ENCODE peak calls at places on chromosome 10, in five cellular contexts. C is IMR-90, E is MM.1S, U is neural progenitor cell, M is A549. Y is an unnamed sample.

GRCh38 chr10:81570878-81571794 is 303.9 kb upstream of the NRG3 start:
- DNase-seq in U (no peak), M (no peak), E (no peak), C (no peak), Y (no peak)

GRCh38 chr10:61411651-61412050 is 41.5 kb downstream of the TMEM26 start:
- DNase-seq in U (no peak), C (no peak), E (no peak), M (no peak), Y (no peak)

GRCh38 chr10:77905086-77905735 is 21.3 kb downstream of the DLG5 start:
- DNase-seq in C (no peak), M (no peak), U (no peak), E (no peak), Y (no peak)

GRCh38 chr10:7696545-7696944 is 6.6 kb upstream of the ITIH2 start:
- DNase-seq in C (no peak), E (no peak), M (peak; percentile 35), U (no peak), Y (no peak)

GRCh38 chr10:123888751-123889150 is 2.9 kb downstream of the CPXM2 start:
- DNase-seq in C (no peak), M (no peak), E (no peak), U (no peak), Y (no peak)

GRCh38 chr10:71409516-71410104 is 12.9 kb downstream of the CDH23 start:
- DNase-seq in U (no peak), E (no peak), M (no peak), C (no peak), Y (no peak)

GRCh38 chr10:102227050-102227449 is 951 bp downstream of the ELOVL3 start:
- DNase-seq in E (no peak), C (peak; percentile 49), M (no peak), U (no peak), Y (no peak)

GRCh38 chr10:116775488-116776400 is 33.4 kb upstream of the HSPA12A start:
- DNase-seq in U (no peak), M (no peak), E (no peak), C (no peak), Y (no peak)

GRCh38 chr10:119020627-119020946 is 8.9 kb upstream of the NANOS1 start:
- DNase-seq in M (no peak), U (no peak), C (peak; percentile 24), E (no peak), Y (no peak)

GRCh38 chr10:103262229-103262628 is 14.7 kb upstream of the INA start:
- DNase-seq in M (peak; percentile 41), E (no peak), U (no peak), C (no peak), Y (no peak)

GRCh38 chr10:99497343-99498025 is 35.3 kb upstream of the NKX2-3 start:
- DNase-seq in U (no peak), E (no peak), M (no peak), C (no peak), Y (no peak)

GRCh38 chr10:5668429-5668828 is 2.0 kb upstream of the ASB13 start:
- DNase-seq in M (no peak), C (no peak), U (no peak), E (no peak), Y (no peak)

GRCh38 chr10:104036518-104037260 is 49.0 kb downstream of the COL17A1 start:
- DNase-seq in C (no peak), M (no peak), U (no peak), E (no peak), Y (no peak)

GRCh38 chr10:71312840-71313789 is 5.9 kb upstream of the SLC29A3 start:
- DNase-seq in E (no peak), M (no peak), U (no peak), C (peak; percentile 60), Y (no peak)

GRCh38 chr10:69968830-69969229 is 83.8 kb upstream of the MACROH2A2 start:
- DNase-seq in E (no peak), M (peak; percentile 38), U (peak; percentile 63), C (peak; percentile 33), Y (no peak)

GRCh38 chr10:47340613-47341170 is 7.5 kb upstream of the RBP3 start:
- DNase-seq in M (peak; percentile 67), E (peak; percentile 46), U (peak; percentile 49), C (peak; percentile 60), Y (peak; percentile 70)

GRCh38 chr10:132939957-132940790 is 2.2 kb downstream of the CFAP46 start:
- DNase-seq in C (peak; percentile 47), U (peak; percentile 73), M (peak; percentile 62), E (no peak), Y (no peak)

GRCh38 chr10:78448470-78448869 is 414.8 kb downstream of the RPS24 start:
- DNase-seq in U (no peak), M (no peak), E (no peak), C (no peak), Y (no peak)

GRCh38 chr10:60444494-60445064 is 54.9 kb upstream of the ANK3 start:
- DNase-seq in E (peak; percentile 31), M (peak; percentile 43), C (peak; percentile 63), U (peak; percentile 12), Y (no peak)

GRCh38 chr10:121684276-121684675 is 86.0 kb upstream of the FGFR2 start:
- DNase-seq in U (no peak), M (no peak), E (no peak), C (no peak), Y (no peak)

GRCh38 chr10:8365935-8366911 is 311.7 kb downstream of the GATA3 start:
- DNase-seq in C (peak; percentile 81), M (peak; percentile 99), E (peak; percentile 58), U (no peak), Y (peak; percentile 69)

GRCh38 chr10:122128357-122128756 is 139.4 kb downstream of the TACC2 start:
- DNase-seq in E (no peak), C (peak; percentile 44), U (no peak), M (no peak), Y (no peak)

GRCh38 chr10:12241810-12242529 is 46.0 kb downstream of the CDC123 start:
- DNase-seq in U (no peak), C (peak; percentile 53), M (no peak), E (no peak), Y (no peak)

GRCh38 chr10:101018600-101019439 is 12.1 kb downstream of the PDZD7 start:
- DNase-seq in E (peak; percentile 68), U (peak; percentile 93), C (peak; percentile 77), M (peak; percentile 82), Y (peak; percentile 56)

GRCh38 chr10:76811430-76811829 is 826.2 kb downstream of the KCNMA1 start:
- DNase-seq in U (no peak), M (no peak), E (no peak), C (no peak), Y (no peak)

GRCh38 chr10:6212266-6212640 is 9.5 kb downstream of the PFKFB3 start:
- DNase-seq in E (no peak), M (no peak), U (no peak), C (no peak), Y (no peak)

GRCh38 chr10:73956476-73957338 is 41.2 kb upstream of the VCL start:
- DNase-seq in U (no peak), M (no peak), E (peak; percentile 61), C (peak; percentile 62), Y (peak; percentile 41)

GRCh38 chr10:101818958-101819633 is 852 bp upstream of the OGA start:
- DNase-seq in E (peak; percentile 74), C (no peak), M (no peak), U (peak; percentile 65), Y (no peak)

GRCh38 chr10:71014021-71014782 is 125.8 kb upstream of the PCBD1 start:
- DNase-seq in C (no peak), E (no peak), M (no peak), U (no peak), Y (no peak)

GRCh38 chr10:119029613-119030420 is at the start of gene NANOS1:
- DNase-seq in C (peak; percentile 21), U (peak; percentile 75), E (peak; percentile 46), M (peak; percentile 40), Y (peak; percentile 68)

GRCh38 chr10:66931340-66931948 is 5.6 kb downstream of the LRRTM3 start:
- DNase-seq in C (peak; percentile 77), U (peak; percentile 74), E (peak; percentile 57), M (peak; percentile 73), Y (peak; percentile 5)

DNA sequence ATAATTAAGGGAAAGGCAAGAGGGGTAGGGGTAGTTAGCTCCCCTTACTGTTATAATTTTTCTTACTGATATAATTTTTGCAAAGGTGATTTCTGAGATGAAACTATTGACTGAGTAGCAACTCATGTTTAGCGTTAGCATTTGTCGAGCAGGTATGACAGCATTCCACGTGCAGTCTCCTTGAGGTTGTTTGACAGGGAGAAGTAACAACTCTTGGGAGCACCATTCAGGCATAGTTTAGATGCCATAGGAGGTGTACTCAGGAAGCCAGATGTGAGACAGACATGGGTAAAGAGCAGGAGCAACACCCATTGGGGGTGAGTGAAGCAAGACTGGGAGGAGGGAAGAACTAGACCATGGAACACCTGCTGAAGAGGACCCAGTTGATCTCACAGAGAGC is 96.6 kb upstream of the KLF6 start:
- DNase-seq in C (no peak), U (no peak), M (no peak), E (no peak), Y (no peak)
- TF ChIP-seq CTCF in C (no peak), U (no peak), M (no peak), E (no peak), Y (no peak)

GRCh38 chr10:191703-192518 is 56.7 kb downstream of the ZMYND11 start:
- DNase-seq in E (no peak), M (no peak), C (peak; percentile 75), U (no peak), Y (no peak)
- H3K4me2 ChIP-seq in E (no peak overlapping the region), M (no peak overlapping the region), C (peak overlapping the region; percentile 45), U (no peak overlapping the region), Y (no peak overlapping the region)

GRCh38 chr10:58514102-58514472 is 1.4 kb downstream of the BICC1 start:
- DNase-seq in E (no peak), M (no peak), U (no peak), C (no peak), Y (no peak)
- H3K4me3 ChIP-seq in E (no peak overlapping the region), M (peak overlapping the region; percentile 69), U (peak overlapping the region; percentile 88), C (peak overlapping the region; percentile 72), Y (no peak overlapping the region)

GRCh38 chr10:112952282-112952991 is 2.4 kb downstream of the TCF7L2 start:
- DNase-seq in M (peak; percentile 48), U (peak; percentile 78), C (peak; percentile 38), E (no peak), Y (no peak)

GRCh38 chr10:112951349-112952281 is 1.6 kb downstream of the TCF7L2 start:
- DNase-seq in C (peak; percentile 84), E (peak; percentile 10), M (peak; percentile 91), U (peak; percentile 83), Y (peak; percentile 70)

GRCh38 chr10:112949128-112949823 is 771 bp upstream of the TCF7L2 start:
- DNase-seq in E (no peak), C (peak; percentile 37), M (peak; percentile 74), U (no peak), Y (no peak)

GRCh38 chr10:112950714-112951348 is 784 bp downstream of the TCF7L2 start:
- DNase-seq in M (peak; percentile 64), E (peak; percentile 18), C (peak; percentile 49), U (peak; percentile 76), Y (peak; percentile 57)

DNA sequence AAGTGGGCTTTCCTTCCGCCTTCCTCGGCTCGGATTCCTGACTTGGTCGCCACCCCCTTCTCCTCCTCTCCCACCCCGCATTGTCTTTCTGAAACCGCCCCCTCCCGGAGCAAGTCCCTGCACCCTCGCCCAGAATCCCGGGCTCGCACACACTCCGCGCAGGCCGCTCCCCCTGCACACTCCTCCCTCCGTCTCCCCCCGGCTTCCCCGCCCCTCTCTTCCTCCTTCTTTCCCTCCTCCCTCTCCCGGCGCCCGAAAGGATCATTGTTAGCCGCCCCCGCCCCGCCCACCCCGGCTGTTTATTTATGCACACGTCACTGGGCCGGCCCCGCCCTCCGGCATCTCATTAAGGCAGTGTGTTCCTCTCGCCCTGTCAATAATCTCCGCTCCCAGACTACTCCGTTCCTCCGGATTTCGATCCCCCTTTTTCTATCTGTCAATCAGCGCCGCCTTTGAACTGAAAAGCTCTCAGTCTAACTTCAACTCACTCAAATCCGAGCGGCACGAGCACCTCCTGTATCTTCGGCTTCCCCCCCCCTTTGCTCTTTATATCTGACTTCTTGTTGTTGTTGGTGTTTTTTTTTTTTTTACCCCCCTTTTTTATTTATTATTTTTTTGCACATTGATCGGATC is at the start of gene TCF7L2:
- DNase-seq in C (peak; percentile 95), E (peak; percentile 47), U (peak; percentile 99), M (peak; percentile 98), Y (peak; percentile 95)
- TF ChIP-seq CTCF in C (peak; percentile 2), E (no peak), U (no peak), M (no peak), Y (no peak)